ENCODE peak calls at places on chromosome 9, in seven cellular contexts. One of them, this sample, is unnamed. For H3K4me1, the result is how much of the 10 kb centered on the place peaks cover.

GRCh38 chr9:135081264-135081660 is 6.2 kb upstream of the OLFM1 start:
- DNase-seq in HCT116: no peak
- DNase-seq in tibial artery: no peak
- DNase-seq in IMR-90: no peak
- DNase-seq in aorta: peak
- DNase-seq in cardiac muscle cell: no peak
- DNase-seq in mesenchymal stem cell: no peak
- DNase-seq in this sample: no peak

GRCh38 chr9:133058550-133059320 is 3.0 kb upstream of the CEL start:
- DNase-seq in HCT116: no peak
- DNase-seq in tibial artery: no peak
- DNase-seq in IMR-90: no peak
- DNase-seq in aorta: peak
- DNase-seq in cardiac muscle cell: no peak
- DNase-seq in mesenchymal stem cell: no peak
- DNase-seq in this sample: no peak

GRCh38 chr9:29691145-29691544 is 2117.9 kb upstream of the C9orf72 start:
- DNase-seq in HCT116: no peak
- DNase-seq in tibial artery: no peak
- DNase-seq in IMR-90: no peak
- DNase-seq in aorta: no peak
- DNase-seq in cardiac muscle cell: no peak
- DNase-seq in mesenchymal stem cell: no peak
- DNase-seq in this sample: no peak

GRCh38 chr9:125768803-125769202 is 21.6 kb downstream of the PBX3 start:
- DNase-seq in HCT116: no peak
- DNase-seq in tibial artery: no peak
- DNase-seq in IMR-90: no peak
- DNase-seq in aorta: no peak
- DNase-seq in cardiac muscle cell: no peak
- DNase-seq in mesenchymal stem cell: no peak
- DNase-seq in this sample: no peak

GRCh38 chr9:131799177-131799823 is 59.4 kb upstream of the RAPGEF1 start:
- DNase-seq in HCT116: peak
- DNase-seq in tibial artery: no peak
- DNase-seq in IMR-90: peak
- DNase-seq in aorta: no peak
- DNase-seq in cardiac muscle cell: peak
- DNase-seq in mesenchymal stem cell: peak
- DNase-seq in this sample: no peak

GRCh38 chr9:133821606-133822438 is 83.7 kb upstream of the SARDH start:
- DNase-seq in HCT116: no peak
- DNase-seq in tibial artery: no peak
- DNase-seq in IMR-90: peak
- DNase-seq in aorta: no peak
- DNase-seq in cardiac muscle cell: no peak
- DNase-seq in mesenchymal stem cell: no peak
- DNase-seq in this sample: no peak

GRCh38 chr9:78239506-78239905 is 3.6 kb downstream of the CEP78 start:
- DNase-seq in HCT116: no peak
- DNase-seq in tibial artery: no peak
- DNase-seq in IMR-90: no peak
- DNase-seq in aorta: no peak
- DNase-seq in cardiac muscle cell: peak
- DNase-seq in mesenchymal stem cell: no peak
- DNase-seq in this sample: no peak

GRCh38 chr9:117938086-117938485 is 233.9 kb downstream of the TLR4 start:
- DNase-seq in HCT116: no peak
- DNase-seq in tibial artery: no peak
- DNase-seq in IMR-90: no peak
- DNase-seq in aorta: no peak
- DNase-seq in cardiac muscle cell: no peak
- DNase-seq in mesenchymal stem cell: no peak
- DNase-seq in this sample: no peak

GRCh38 chr9:89317282-89317681 is 1.0 kb upstream of the SECISBP2 start:
- DNase-seq in HCT116: no peak
- DNase-seq in tibial artery: no peak
- DNase-seq in IMR-90: no peak
- DNase-seq in aorta: no peak
- DNase-seq in cardiac muscle cell: no peak
- DNase-seq in mesenchymal stem cell: peak
- DNase-seq in this sample: no peak

GRCh38 chr9:89313842-89314241 is 2.8 kb downstream of the CKS2 start:
- DNase-seq in HCT116: no peak
- DNase-seq in tibial artery: no peak
- DNase-seq in IMR-90: peak
- DNase-seq in aorta: no peak
- DNase-seq in cardiac muscle cell: no peak
- DNase-seq in mesenchymal stem cell: peak
- DNase-seq in this sample: no peak

GRCh38 chr9:89314955-89315354 is 3.3 kb upstream of the SECISBP2 start:
- DNase-seq in HCT116: no peak
- DNase-seq in tibial artery: no peak
- DNase-seq in IMR-90: no peak
- DNase-seq in aorta: no peak
- DNase-seq in cardiac muscle cell: no peak
- DNase-seq in mesenchymal stem cell: no peak
- DNase-seq in this sample: no peak

GRCh38 chr9:89318123-89319014 is at the start of gene SECISBP2:
- DNase-seq in HCT116: peak
- DNase-seq in tibial artery: peak
- DNase-seq in IMR-90: peak
- DNase-seq in aorta: peak
- DNase-seq in cardiac muscle cell: peak
- DNase-seq in mesenchymal stem cell: peak
- DNase-seq in this sample: peak

GRCh38 chr9:89315482-89315881 is 2.8 kb upstream of the SECISBP2 start:
- DNase-seq in HCT116: no peak
- DNase-seq in tibial artery: no peak
- DNase-seq in IMR-90: no peak
- DNase-seq in aorta: no peak
- DNase-seq in cardiac muscle cell: no peak
- DNase-seq in mesenchymal stem cell: no peak
- DNase-seq in this sample: no peak
- H3K4me1 ChIP-seq in HCT116: half or more
- H3K4me1 ChIP-seq in tibial artery: under half
- H3K4me1 ChIP-seq in IMR-90: under half
- H3K4me1 ChIP-seq in aorta: under half
- H3K4me1 ChIP-seq in cardiac muscle cell: under half
- H3K4me1 ChIP-seq in mesenchymal stem cell: under half
- H3K4me1 ChIP-seq in this sample: under half

GRCh38 chr9:69758001-69758730 is 1.6 kb downstream of the PTAR1 start:
- DNase-seq in HCT116: no peak
- DNase-seq in tibial artery: no peak
- DNase-seq in IMR-90: peak
- DNase-seq in aorta: no peak
- DNase-seq in cardiac muscle cell: peak
- DNase-seq in mesenchymal stem cell: peak
- DNase-seq in this sample: no peak

GRCh38 chr9:69762527-69762926 is 2.7 kb upstream of the PTAR1 start:
- DNase-seq in HCT116: no peak
- DNase-seq in tibial artery: no peak
- DNase-seq in IMR-90: peak
- DNase-seq in aorta: no peak
- DNase-seq in cardiac muscle cell: no peak
- DNase-seq in mesenchymal stem cell: no peak
- DNase-seq in this sample: no peak

GRCh38 chr9:69759478-69760277 is at the start of gene PTAR1:
- DNase-seq in HCT116: peak
- DNase-seq in tibial artery: peak
- DNase-seq in IMR-90: peak
- DNase-seq in aorta: peak
- DNase-seq in cardiac muscle cell: peak
- DNase-seq in mesenchymal stem cell: peak
- DNase-seq in this sample: peak

GRCh38 chr9:69758981-69759477 is 782 bp downstream of the PTAR1 start:
- DNase-seq in HCT116: no peak
- DNase-seq in tibial artery: no peak
- DNase-seq in IMR-90: no peak
- DNase-seq in aorta: no peak
- DNase-seq in cardiac muscle cell: no peak
- DNase-seq in mesenchymal stem cell: peak
- DNase-seq in this sample: no peak

GRCh38 chr9:69760278-69760610 is 433 bp upstream of the PTAR1 start:
- DNase-seq in HCT116: no peak
- DNase-seq in tibial artery: peak
- DNase-seq in IMR-90: no peak
- DNase-seq in aorta: no peak
- DNase-seq in cardiac muscle cell: no peak
- DNase-seq in mesenchymal stem cell: no peak
- DNase-seq in this sample: no peak
- H3K4me1 ChIP-seq in HCT116: under half
- H3K4me1 ChIP-seq in tibial artery: under half
- H3K4me1 ChIP-seq in IMR-90: under half
- H3K4me1 ChIP-seq in aorta: under half
- H3K4me1 ChIP-seq in cardiac muscle cell: under half
- H3K4me1 ChIP-seq in mesenchymal stem cell: under half
- H3K4me1 ChIP-seq in this sample: under half

DNA sequence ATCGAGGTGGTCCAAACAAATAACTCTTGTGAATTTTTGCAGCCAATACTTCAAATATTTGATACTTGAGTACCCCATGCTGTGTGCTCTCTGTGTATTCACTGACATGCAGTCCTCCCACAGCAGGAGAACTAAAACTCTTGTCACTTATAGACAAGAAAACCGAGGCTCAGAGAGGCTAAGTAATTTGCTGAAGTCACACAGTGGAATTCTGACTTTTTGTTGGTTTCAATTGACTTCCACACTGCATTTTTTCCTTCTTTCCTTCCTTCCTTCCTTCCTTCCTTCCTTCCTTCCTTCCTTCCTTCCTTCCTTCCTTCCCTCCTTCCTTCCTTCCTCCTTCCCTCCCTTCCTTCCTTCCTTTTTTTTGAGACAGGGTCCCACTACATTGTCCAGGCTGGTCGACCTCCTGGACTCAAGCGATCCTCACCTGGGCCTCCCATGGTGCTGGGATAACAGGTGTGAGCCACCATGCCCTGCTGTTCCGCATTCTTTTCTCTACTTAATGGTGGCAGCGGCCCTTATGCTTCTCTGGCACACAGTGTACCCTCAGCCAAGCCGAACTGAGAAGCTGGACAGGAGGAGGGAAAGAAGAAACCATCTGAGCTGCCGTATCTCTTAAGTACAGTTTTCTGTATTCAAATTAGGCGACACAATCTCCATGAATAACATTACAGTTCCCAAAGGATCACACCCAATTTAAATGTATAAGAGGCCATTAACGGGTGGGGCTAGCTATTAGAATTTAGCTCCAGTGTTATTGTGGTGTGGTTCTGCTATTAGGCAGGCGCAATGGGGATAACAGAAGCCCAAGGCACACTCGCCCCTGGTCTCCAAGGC is 38.4 kb upstream of the GRHPR start:
- DNase-seq in HCT116: no peak
- DNase-seq in tibial artery: no peak
- DNase-seq in IMR-90: no peak
- DNase-seq in aorta: no peak
- DNase-seq in cardiac muscle cell: no peak
- DNase-seq in mesenchymal stem cell: no peak
- DNase-seq in this sample: no peak
- H3K4me1 ChIP-seq in HCT116: under half
- H3K4me1 ChIP-seq in tibial artery: under half
- H3K4me1 ChIP-seq in IMR-90: under half
- H3K4me1 ChIP-seq in aorta: under half
- H3K4me1 ChIP-seq in cardiac muscle cell: under half
- H3K4me1 ChIP-seq in mesenchymal stem cell: under half
- H3K4me1 ChIP-seq in this sample: under half

GRCh38 chr9:27311184-27311583 is 14.2 kb upstream of the EQTN start:
- DNase-seq in HCT116: no peak
- DNase-seq in tibial artery: no peak
- DNase-seq in IMR-90: no peak
- DNase-seq in aorta: no peak
- DNase-seq in cardiac muscle cell: no peak
- DNase-seq in mesenchymal stem cell: no peak
- DNase-seq in this sample: no peak

GRCh38 chr9:27310582-27310981 is 13.6 kb upstream of the EQTN start:
- DNase-seq in HCT116: no peak
- DNase-seq in tibial artery: no peak
- DNase-seq in IMR-90: no peak
- DNase-seq in aorta: no peak
- DNase-seq in cardiac muscle cell: no peak
- DNase-seq in mesenchymal stem cell: no peak
- DNase-seq in this sample: no peak

GRCh38 chr9:27303219-27303618 is 6.3 kb upstream of the EQTN start:
- DNase-seq in HCT116: no peak
- DNase-seq in tibial artery: no peak
- DNase-seq in IMR-90: peak
- DNase-seq in aorta: no peak
- DNase-seq in cardiac muscle cell: peak
- DNase-seq in mesenchymal stem cell: peak
- DNase-seq in this sample: no peak

DNA sequence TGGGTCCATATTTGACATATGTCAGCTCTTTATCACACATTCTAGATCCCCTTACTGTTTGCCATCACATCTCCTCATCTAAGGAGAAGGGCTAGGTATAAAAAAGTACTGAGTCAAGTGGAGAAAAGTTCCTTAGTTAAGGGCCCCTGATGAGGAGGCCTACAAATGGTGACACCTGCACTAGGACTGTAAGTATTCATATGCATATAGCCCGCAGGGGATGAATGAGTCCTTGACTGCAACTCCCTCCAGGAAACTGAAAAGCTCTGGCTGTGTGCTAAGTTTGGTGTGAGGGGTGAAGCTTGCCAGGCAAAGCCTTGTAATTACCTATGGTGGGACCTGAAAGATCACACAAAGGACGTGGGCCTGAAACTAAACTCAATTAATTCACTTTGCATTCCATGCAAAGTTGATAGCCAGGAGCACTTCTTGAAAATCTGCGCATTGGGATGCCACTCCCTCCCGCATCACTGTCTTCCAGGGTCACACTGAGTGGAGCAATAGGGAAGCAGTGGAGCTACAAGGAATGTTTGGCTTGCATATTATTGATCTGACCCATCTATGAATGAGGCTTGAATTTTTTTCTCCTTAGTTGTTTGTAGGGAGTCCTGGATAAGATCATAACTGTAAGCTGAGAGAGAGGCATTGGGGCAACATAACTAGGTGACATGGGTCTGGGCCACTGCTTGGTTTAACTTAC is 11.9 kb upstream of the EQTN start:
- DNase-seq in HCT116: no peak
- DNase-seq in tibial artery: no peak
- DNase-seq in IMR-90: no peak
- DNase-seq in aorta: no peak
- DNase-seq in cardiac muscle cell: no peak
- DNase-seq in mesenchymal stem cell: no peak
- DNase-seq in this sample: no peak
- H3K4me1 ChIP-seq in HCT116: under half
- H3K4me1 ChIP-seq in tibial artery: under half
- H3K4me1 ChIP-seq in IMR-90: under half
- H3K4me1 ChIP-seq in aorta: under half
- H3K4me1 ChIP-seq in cardiac muscle cell: under half
- H3K4me1 ChIP-seq in mesenchymal stem cell: under half
- H3K4me1 ChIP-seq in this sample: under half

GRCh38 chr9:121200346-121200745 is 1.3 kb downstream of the RAB14 start:
- DNase-seq in HCT116: no peak
- DNase-seq in tibial artery: no peak
- DNase-seq in IMR-90: no peak
- DNase-seq in aorta: no peak
- DNase-seq in cardiac muscle cell: no peak
- DNase-seq in mesenchymal stem cell: no peak
- DNase-seq in this sample: no peak
- H3K4me1 ChIP-seq in HCT116: under half
- H3K4me1 ChIP-seq in tibial artery: under half
- H3K4me1 ChIP-seq in IMR-90: under half
- H3K4me1 ChIP-seq in aorta: under half
- H3K4me1 ChIP-seq in cardiac muscle cell: under half
- H3K4me1 ChIP-seq in mesenchymal stem cell: under half
- H3K4me1 ChIP-seq in this sample: half or more